ENCODE peak calls at places on chromosomes 16 and 17, in four cellular contexts. One of them, this sample, is unnamed.
A peak's percentile ranks its signal among the peaks of the same experiment; 100 is the strongest.

GRCh38 chr16:81523387-81524115 is 78.9 kb downstream of the CMIP start:
- DNase-seq in GM12878: no peak
- DNase-seq in HepG2: no peak
- DNase-seq in K562: no peak
- DNase-seq in this sample: no peak

GRCh38 chr16:81582655-81583441 is 138.2 kb downstream of the CMIP start:
- DNase-seq in GM12878: no peak
- DNase-seq in HepG2: peak; percentile 79
- DNase-seq in K562: no peak
- DNase-seq in this sample: no peak

GRCh38 chr17:77553459-77554066 is 404.9 kb upstream of the TNRC6C start:
- DNase-seq in GM12878: no peak
- DNase-seq in HepG2: no peak
- DNase-seq in K562: no peak
- DNase-seq in this sample: no peak

GRCh38 chr17:39564201-39564828 is 43.4 kb downstream of the NEUROD2 start:
- DNase-seq in GM12878: no peak
- DNase-seq in HepG2: no peak
- DNase-seq in K562: peak; percentile 45
- DNase-seq in this sample: peak; percentile 63

GRCh38 chr17:19260958-19261357 is 23.8 kb downstream of the EPN2 start:
- DNase-seq in GM12878: no peak
- DNase-seq in HepG2: no peak
- DNase-seq in K562: no peak
- DNase-seq in this sample: no peak

GRCh38 chr16:75109732-75110243 is 6.8 kb downstream of the LDHD start:
- DNase-seq in GM12878: no peak
- DNase-seq in HepG2: no peak
- DNase-seq in K562: no peak
- DNase-seq in this sample: no peak

GRCh38 chr16:49410226-49410625 is 36.6 kb downstream of the C16orf78 start:
- DNase-seq in GM12878: no peak
- DNase-seq in HepG2: no peak
- DNase-seq in K562: no peak
- DNase-seq in this sample: no peak

GRCh38 chr17:72763981-72764380 is 328.5 kb downstream of the SLC39A11 start:
- DNase-seq in GM12878: no peak
- DNase-seq in HepG2: no peak
- DNase-seq in K562: no peak
- DNase-seq in this sample: peak; percentile 50

GRCh38 chr16:23092801-23093117 is 56.5 kb downstream of the USP31 start:
- DNase-seq in GM12878: no peak
- DNase-seq in HepG2: peak; percentile 74
- DNase-seq in K562: no peak
- DNase-seq in this sample: no peak

GRCh38 chr16:22321340-22322001 is 24.3 kb downstream of the POLR3E start:
- DNase-seq in GM12878: peak; percentile 36
- DNase-seq in HepG2: peak; percentile 59
- DNase-seq in K562: peak; percentile 66
- DNase-seq in this sample: peak; percentile 79

GRCh38 chr16:48961546-48961945 is 320.1 kb downstream of the CBLN1 start:
- DNase-seq in GM12878: no peak
- DNase-seq in HepG2: no peak
- DNase-seq in K562: no peak
- DNase-seq in this sample: no peak

GRCh38 chr16:83955218-83956130 is 2.4 kb downstream of the OSGIN1 start:
- DNase-seq in GM12878: no peak
- DNase-seq in HepG2: no peak
- DNase-seq in K562: no peak
- DNase-seq in this sample: no peak

GRCh38 chr16:11056989-11057645 is 112.8 kb downstream of the CLEC16A start:
- DNase-seq in GM12878: no peak
- DNase-seq in HepG2: no peak
- DNase-seq in K562: no peak
- DNase-seq in this sample: no peak

GRCh38 chr16:57113042-57113453 is 20.7 kb downstream of the CPNE2 start:
- DNase-seq in GM12878: no peak
- DNase-seq in HepG2: no peak
- DNase-seq in K562: no peak
- DNase-seq in this sample: no peak

DNA sequence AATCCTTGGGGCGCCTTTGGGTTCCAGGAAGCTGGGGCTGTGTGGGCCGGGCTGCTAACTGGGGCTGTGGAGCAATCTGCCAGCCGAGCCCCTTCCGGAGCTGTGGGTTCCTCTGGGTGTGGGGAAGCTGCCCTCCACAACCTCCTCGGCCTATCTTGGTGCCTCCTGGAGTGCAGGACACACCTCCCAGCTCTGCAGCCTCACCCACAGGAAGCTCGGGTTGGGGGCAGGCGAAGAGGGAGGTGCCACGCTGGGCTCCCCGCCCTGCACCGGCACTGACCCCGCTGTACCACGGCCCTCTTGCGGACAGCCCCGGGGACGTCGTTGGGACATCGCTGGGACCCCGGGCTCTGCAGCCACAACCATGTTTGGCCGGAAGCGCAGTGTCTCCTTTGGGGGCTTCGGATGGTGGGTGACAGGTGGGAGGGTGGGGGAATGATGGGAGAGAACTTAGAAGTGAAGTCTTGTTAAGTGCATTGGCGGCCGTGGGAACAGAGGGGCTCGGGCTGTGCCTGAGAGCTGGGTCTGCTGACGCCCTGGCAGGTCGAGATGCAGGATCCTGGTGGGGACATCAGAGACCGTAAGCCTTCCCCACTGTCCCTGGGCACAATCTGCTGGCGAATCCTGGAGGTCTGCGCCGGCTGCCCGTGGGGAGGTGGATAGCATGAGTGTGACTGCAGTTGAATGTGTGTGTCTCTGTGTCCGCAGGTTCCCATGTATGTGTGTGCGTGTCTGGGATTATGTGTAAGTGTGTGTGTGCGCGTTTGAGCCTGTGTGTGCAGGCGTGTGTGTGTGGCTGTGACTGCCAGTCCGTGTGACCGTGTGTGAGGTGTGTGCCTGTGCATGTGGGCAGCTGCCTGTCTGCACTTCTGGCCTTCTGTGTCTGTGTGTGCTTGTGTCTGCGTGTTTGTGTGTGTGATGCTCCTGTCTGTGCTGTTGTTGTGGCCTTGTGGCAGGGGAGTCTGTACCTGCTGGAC is at the start of gene RAP1GAP2:
- DNase-seq in GM12878: no peak
- DNase-seq in HepG2: no peak
- DNase-seq in K562: peak; percentile 50
- DNase-seq in this sample: no peak
- TF ChIP-seq ESRRA in GM12878: no peak
- TF ChIP-seq ESRRA in HepG2: no peak
- TF ChIP-seq ESRRA in K562: no peak
- TF ChIP-seq ESRRA in this sample: no peak

GRCh38 chr17:73815474-73815873 is 171.2 kb upstream of the SDK2 start:
- DNase-seq in GM12878: no peak
- DNase-seq in HepG2: no peak
- DNase-seq in K562: no peak
- DNase-seq in this sample: no peak

GRCh38 chr17:73819440-73820395 is 175.5 kb upstream of the SDK2 start:
- DNase-seq in GM12878: no peak
- DNase-seq in HepG2: no peak
- DNase-seq in K562: no peak
- DNase-seq in this sample: no peak

GRCh38 chr17:73813201-73813600 is 169.0 kb upstream of the SDK2 start:
- DNase-seq in GM12878: no peak
- DNase-seq in HepG2: no peak
- DNase-seq in K562: no peak
- DNase-seq in this sample: no peak

GRCh38 chr17:73814070-73814469 is 169.8 kb upstream of the SDK2 start:
- DNase-seq in GM12878: no peak
- DNase-seq in HepG2: no peak
- DNase-seq in K562: no peak
- DNase-seq in this sample: no peak
- TF ChIP-seq ATF3 in GM12878: no peak
- TF ChIP-seq ATF3 in HepG2: no peak
- TF ChIP-seq ATF3 in K562: no peak
- TF ChIP-seq ATF3 in this sample: no peak

DNA sequence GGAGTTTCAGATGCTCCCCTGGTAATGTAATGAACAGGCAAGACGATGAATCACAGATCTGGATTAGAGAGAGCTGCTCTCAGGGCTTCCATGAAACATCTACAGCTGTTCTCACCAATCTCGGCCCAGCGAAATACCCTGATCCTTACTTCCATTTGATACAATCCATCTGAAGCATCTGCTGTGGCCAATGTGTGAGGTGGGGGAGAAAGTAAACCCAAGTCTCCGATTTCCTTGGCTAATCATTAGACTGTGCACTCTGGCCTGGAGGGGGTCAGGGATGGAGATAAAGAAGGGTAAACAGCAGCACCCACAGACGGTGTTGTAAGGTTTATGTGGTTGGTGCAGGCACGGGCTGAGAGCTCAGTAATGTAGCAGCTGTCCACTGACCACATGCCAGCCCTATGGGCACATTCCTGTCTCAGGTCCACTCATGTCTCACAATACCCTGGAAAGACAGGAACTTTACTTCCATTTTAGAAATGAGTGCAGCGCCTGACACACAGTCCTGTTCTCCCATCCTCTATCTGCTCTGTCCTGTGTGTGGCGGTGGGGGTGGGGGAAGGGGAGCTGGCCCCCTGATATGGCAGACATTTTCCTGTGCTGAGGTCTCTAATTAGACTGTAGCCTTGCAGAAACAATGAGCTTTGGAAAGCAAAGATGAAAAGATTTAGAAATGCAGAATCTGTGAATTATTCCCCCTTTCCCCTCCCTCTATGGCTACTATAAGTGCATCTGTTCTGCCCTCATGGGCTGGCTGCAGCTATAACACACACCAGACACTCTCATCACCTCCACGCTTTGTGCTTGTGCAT is 48.3 kb upstream of the ERN1 start:
- DNase-seq in GM12878: no peak
- DNase-seq in HepG2: peak; percentile 90
- DNase-seq in K562: no peak
- DNase-seq in this sample: no peak
- TF ChIP-seq ESRRA in GM12878: no peak
- TF ChIP-seq ESRRA in HepG2: no peak
- TF ChIP-seq ESRRA in K562: no peak
- TF ChIP-seq ESRRA in this sample: no peak

DNA sequence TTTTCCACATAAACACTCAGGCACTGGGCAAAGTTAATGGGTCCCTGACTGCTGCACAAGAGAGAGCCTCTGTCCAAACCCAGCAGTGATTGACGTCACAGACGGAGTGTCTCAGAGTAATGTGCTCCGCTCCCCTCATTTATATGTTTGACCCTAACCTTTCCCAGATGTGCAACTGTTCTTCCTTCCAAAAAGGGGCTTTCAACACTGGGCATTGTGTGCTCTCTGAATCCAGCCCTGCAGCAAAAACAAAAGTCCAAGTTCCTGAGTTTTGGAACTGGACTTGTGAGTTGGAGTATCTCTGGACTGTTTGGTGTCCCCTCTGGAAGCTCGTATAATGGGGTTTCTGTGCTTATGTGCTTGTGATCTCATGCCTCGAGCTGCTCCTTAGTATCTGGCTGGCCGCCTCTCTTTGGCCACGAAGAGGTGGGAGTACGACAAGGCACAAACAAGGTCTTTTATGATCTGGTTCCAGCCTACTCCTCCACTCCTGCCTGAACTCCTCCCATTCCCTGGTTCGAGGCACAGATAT is 76.4 kb upstream of the SMIM36 start:
- DNase-seq in GM12878: no peak
- DNase-seq in HepG2: no peak
- DNase-seq in K562: no peak
- DNase-seq in this sample: no peak
- TF ChIP-seq ATF3 in GM12878: no peak
- TF ChIP-seq ATF3 in HepG2: no peak
- TF ChIP-seq ATF3 in K562: no peak
- TF ChIP-seq ATF3 in this sample: no peak

GRCh38 chr16:89320717-89321501 is 103.4 kb downstream of the ZNF778 start:
- DNase-seq in GM12878: no peak
- DNase-seq in HepG2: no peak
- DNase-seq in K562: peak; percentile 92
- DNase-seq in this sample: peak; percentile 74
- TF ChIP-seq ESRRA in GM12878: no peak
- TF ChIP-seq ESRRA in HepG2: no peak
- TF ChIP-seq ESRRA in K562: no peak
- TF ChIP-seq ESRRA in this sample: no peak

GRCh38 chr16:85126383-85126730 is 14.1 kb upstream of the CIBAR2 start:
- DNase-seq in GM12878: no peak
- DNase-seq in HepG2: no peak
- DNase-seq in K562: no peak
- DNase-seq in this sample: no peak
- TF ChIP-seq ATF3 in GM12878: no peak
- TF ChIP-seq ATF3 in HepG2: no peak
- TF ChIP-seq ATF3 in K562: no peak
- TF ChIP-seq ATF3 in this sample: no peak

DNA sequence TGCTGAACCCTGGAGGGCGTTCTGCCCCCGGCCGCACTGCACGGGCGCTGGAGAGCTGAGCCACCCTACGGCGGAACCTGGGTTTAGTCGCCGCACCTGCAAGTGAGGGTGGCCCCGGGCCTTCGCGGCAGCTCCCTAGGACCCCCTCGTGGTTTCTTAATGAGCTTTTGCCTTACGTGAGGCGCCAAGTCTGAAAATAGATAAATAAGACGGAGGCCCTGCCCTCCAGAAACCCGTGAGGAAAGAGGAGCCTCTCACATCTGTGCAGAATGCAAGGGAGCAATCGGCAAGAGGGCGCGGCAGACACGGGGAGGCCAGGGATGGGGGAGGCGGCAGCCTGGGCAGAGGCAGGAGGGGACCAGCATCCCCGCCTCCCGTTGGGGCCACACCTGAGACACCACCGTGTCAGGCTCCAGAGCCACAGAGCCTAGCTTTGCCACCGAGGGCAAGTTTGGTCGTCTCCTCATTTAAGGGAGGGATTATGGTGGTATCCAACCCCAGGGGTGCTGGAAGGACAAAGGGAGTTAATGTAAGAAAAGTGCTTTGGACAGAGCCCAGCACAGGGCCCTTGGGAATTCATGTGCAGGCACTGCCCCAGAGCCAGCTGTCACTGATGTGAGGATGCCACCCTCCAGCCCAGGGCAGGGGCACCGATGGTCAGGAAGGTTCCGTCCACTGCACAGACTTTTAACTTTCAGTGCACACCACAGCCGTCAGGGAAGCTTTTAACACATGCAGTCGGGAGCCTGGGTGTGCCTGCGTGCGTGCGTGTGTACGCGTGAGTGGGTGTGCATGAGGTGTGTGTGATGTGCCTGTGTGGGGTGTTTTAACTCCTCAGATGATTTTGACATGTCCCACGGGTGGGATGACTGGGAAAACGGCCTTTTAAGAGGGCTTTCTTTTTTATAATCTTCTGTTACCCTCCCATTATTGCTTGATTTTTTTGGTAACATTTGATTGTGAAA is 153.0 kb upstream of the CHMP6 start:
- DNase-seq in GM12878: no peak
- DNase-seq in HepG2: no peak
- DNase-seq in K562: no peak
- DNase-seq in this sample: no peak
- TF ChIP-seq ESRRA in GM12878: no peak
- TF ChIP-seq ESRRA in HepG2: no peak
- TF ChIP-seq ESRRA in K562: no peak
- TF ChIP-seq ESRRA in this sample: no peak